ENCODE peak calls at places on chromosomes 7 and 10, in six cellular contexts. F is lower lobe of right lung, L is psoas muscle, R is body of pancreas, I is HFF-Myc, T is gastrocnemius medialis. W is an unnamed sample.
A peak's percentile ranks its signal among the peaks of the same experiment; 100 is the strongest.

GRCh38 chr7:18508441-18509427 is 13.2 kb downstream of the HDAC9 start:
- DNase-seq in R (no peak), F (no peak), L (no peak), I (peak; percentile 74), T (peak; percentile 42), W (peak; percentile 94)

GRCh38 chr10:72218756-72219155 is 2.7 kb upstream of the ASCC1 start:
- DNase-seq in F (no peak), I (no peak), T (no peak), R (no peak), L (no peak), W (no peak)

GRCh38 chr7:118836933-118837332 is 612.4 kb downstream of the ANKRD7 start:
- DNase-seq in R (no peak), L (no peak), I (no peak), F (no peak), T (no peak), W (no peak)

GRCh38 chr10:90229486-90229885 is 528.1 kb downstream of the KIF20B start:
- DNase-seq in I (no peak), L (no peak), F (no peak), R (no peak), T (no peak), W (no peak)

GRCh38 chr10:16788125-16788524 is 29.1 kb downstream of the RSU1 start:
- DNase-seq in T (no peak), L (no peak), F (no peak), I (no peak), R (no peak), W (no peak)

GRCh38 chr7:1914321-1914720 is 244.2 kb downstream of the ELFN1 start:
- DNase-seq in F (peak; percentile 37), R (no peak), I (no peak), T (peak; percentile 59), L (peak; percentile 70), W (no peak)

GRCh38 chr7:58086461-58086860 is 636.5 kb downstream of the ZNF716 start:
- DNase-seq in L (no peak), F (no peak), I (no peak), R (no peak), T (no peak), W (no peak)

GRCh38 chr10:10792681-10793080 is 225.0 kb upstream of the CELF2 start:
- DNase-seq in I (peak; percentile 75), R (no peak), L (no peak), F (no peak), T (no peak), W (peak; percentile 82)

GRCh38 chr7:132882714-132883428 is 199.0 kb downstream of the CHCHD3 start:
- DNase-seq in T (no peak), L (no peak), I (no peak), R (no peak), F (no peak), W (no peak)

GRCh38 chr10:43202224-43202656 is 64.0 kb downstream of the CSGALNACT2 start:
- DNase-seq in I (no peak), L (no peak), T (peak; percentile 7), F (peak; percentile 72), R (peak; percentile 27), W (no peak)

GRCh38 chr10:43204394-43204942 is 62.4 kb downstream of the RASGEF1A start:
- DNase-seq in F (no peak), L (no peak), I (no peak), T (no peak), R (no peak), W (no peak)

GRCh38 chr10:43204943-43205671 is 61.8 kb downstream of the RASGEF1A start:
- DNase-seq in T (peak; percentile 16), L (peak; percentile 36), F (peak; percentile 70), R (peak; percentile 62), I (no peak), W (no peak)

GRCh38 chr10:43202657-43203490 is 64.0 kb downstream of the RASGEF1A start:
- DNase-seq in R (peak; percentile 58), I (no peak), L (peak; percentile 27), F (peak; percentile 75), T (peak; percentile 12), W (no peak)

DNA sequence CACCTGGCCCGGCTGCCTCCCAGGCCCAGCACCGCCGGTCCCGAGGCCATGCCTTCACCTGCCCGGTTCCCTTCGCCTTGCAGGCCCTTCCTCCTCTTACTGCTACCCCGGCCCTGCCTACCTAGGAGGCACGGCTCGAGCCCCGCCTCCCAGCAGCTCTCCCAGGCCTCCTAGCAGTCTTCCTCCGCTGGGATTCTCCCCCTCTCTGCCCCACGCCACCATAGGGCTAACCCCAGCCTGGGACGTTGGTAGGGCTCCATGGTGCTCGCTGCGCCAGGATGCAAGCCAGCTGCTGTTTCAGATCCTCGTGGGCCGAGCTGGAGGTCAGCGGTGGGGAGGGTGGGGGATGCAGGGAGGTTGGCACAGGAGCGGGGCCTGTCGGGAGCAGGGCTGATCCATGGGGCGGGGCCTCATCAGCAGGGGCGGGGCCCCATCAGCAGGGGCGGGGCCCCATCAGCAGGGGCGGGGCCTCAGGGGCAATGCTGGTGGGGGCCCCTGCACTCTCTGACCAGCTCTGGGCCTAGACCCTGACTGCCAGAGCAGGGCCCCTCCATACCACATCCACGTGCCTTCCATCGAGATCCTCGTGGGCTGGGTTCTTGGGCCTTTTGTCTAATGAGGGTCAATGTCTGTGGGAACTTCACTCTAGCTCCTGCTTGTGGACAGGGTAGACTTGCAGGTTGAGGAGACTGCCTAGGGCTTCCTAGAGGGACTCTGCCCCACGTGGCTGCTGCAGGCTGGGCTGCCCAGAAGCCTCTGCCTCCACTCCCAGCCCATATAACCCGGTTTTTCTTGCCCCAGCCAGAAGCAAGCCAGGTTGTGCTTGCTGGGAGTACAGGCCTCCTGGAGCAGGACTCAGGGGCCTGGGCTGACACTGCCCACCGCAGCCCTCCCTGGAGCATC is 63.1 kb downstream of the RASGEF1A start:
- DNase-seq in L (peak; percentile 26), R (peak; percentile 67), F (peak; percentile 65), T (peak; percentile 13), I (no peak), W (no peak)
- H3K4me3 ChIP-seq in L (no peak overlapping the region), R (no peak overlapping the region), F (peak overlapping the region; percentile 33), T (no peak overlapping the region), I (no peak overlapping the region), W (no peak overlapping the region)

GRCh38 chr10:13437026-13437555 is 89.0 kb upstream of the SEPHS1 start:
- DNase-seq in T (no peak), L (no peak), R (peak; percentile 11), I (no peak), F (no peak), W (no peak)

GRCh38 chr10:13441476-13441875 is 87.3 kb downstream of the BEND7 start:
- DNase-seq in R (no peak), T (no peak), L (no peak), F (no peak), I (no peak), W (no peak)

GRCh38 chr10:13440709-13441061 is 88.1 kb downstream of the BEND7 start:
- DNase-seq in R (no peak), T (no peak), F (no peak), I (no peak), L (no peak), W (no peak)

GRCh38 chr10:13439313-13439712 is 89.5 kb downstream of the BEND7 start:
- DNase-seq in T (no peak), F (no peak), L (no peak), I (no peak), R (no peak), W (no peak)

DNA sequence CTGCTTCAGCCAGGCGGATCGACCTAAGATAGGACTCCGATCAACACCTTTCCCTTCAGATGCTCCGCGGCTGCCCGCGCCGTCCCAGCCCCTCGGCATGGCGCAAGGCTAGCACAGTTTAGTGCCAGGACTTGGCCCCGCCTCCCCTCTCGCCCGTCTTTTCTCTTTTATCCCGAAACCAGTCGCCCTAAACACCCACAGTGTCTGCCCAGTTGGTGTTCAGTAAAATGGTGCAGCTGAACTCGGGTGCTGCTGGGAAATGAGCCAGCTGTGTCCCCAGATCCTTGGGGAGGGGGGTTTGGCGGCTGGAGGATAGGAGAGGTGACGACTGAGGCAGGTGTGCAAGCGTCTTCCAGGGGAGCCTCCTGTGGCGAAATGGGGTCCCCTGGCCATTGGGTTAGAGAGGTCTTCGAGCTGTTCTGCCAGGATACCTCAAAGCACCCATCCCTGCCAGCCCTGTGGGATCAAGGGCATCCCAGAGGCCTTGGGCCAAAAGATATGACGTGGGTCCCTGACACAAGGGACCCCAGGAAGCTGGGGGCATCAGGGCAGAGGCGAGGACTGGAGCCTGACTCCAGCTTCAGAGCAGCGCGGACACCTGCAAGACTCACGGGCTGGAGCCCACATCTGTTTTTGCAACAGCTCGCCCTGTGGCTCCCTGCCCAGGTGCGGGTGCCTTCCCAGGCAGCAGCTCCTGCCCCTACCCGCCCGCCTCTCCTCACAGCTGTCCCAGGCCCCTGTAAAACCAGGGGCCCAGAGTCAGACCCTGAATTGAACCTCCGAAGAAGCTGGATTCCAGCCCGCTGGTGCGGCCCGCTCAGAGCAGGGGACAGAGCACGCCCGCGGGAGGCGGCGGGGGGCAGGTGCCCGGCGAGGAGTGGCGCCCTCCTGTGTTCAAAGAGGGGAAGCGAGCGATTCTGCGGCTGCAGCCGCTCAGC is 88.8 kb downstream of the BEND7 start:
- DNase-seq in R (peak; percentile 81), L (peak; percentile 52), I (no peak), F (peak; percentile 73), T (peak; percentile 18), W (no peak)
- H3K4me3 ChIP-seq in R (no peak overlapping the region), L (peak overlapping the region; percentile 59), I (peak overlapping the region; percentile 6), F (peak overlapping the region; percentile 40), T (peak overlapping the region; percentile 35), W (peak overlapping the region; percentile 8)

GRCh38 chr10:129046074-129046681 is 420.9 kb upstream of the MGMT start:
- DNase-seq in R (no peak), F (no peak), T (no peak), L (no peak), I (no peak), W (no peak)

GRCh38 chr10:129045658-129046057 is 421.4 kb upstream of the MGMT start:
- DNase-seq in R (no peak), T (no peak), F (no peak), L (no peak), I (no peak), W (no peak)

GRCh38 chr10:129048513-129048912 is 418.5 kb upstream of the MGMT start:
- DNase-seq in F (no peak), I (no peak), T (no peak), R (no peak), L (no peak), W (peak; percentile 9)

GRCh38 chr10:129047585-129047984 is 419.5 kb upstream of the MGMT start:
- DNase-seq in T (no peak), L (no peak), F (no peak), I (no peak), R (no peak), W (no peak)

DNA sequence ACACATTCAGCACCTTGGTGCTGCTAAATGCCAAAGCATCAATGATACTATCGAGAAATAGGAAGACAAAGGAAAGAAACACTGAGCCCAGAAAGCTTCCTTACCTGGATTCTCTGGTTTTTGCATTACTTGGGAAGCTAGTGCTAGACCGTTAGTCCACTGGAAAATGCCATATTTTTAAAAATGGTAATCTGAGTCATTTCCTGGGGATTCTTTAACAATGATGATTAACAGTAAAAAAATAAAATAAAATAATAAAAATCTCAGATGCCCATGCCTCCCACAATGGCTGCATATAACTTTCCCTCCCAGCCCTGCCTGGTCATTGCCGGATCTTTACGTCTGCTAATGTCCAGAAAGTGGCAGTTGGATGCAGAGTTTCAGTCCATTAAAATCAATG is 420.0 kb upstream of the MGMT start:
- DNase-seq in R (no peak), T (no peak), F (no peak), L (no peak), I (no peak), W (no peak)
- H3K4me3 ChIP-seq in R (no peak overlapping the region), T (peak overlapping the region; percentile 35), F (no peak overlapping the region), L (no peak overlapping the region), I (no peak overlapping the region), W (no peak overlapping the region)

DNA sequence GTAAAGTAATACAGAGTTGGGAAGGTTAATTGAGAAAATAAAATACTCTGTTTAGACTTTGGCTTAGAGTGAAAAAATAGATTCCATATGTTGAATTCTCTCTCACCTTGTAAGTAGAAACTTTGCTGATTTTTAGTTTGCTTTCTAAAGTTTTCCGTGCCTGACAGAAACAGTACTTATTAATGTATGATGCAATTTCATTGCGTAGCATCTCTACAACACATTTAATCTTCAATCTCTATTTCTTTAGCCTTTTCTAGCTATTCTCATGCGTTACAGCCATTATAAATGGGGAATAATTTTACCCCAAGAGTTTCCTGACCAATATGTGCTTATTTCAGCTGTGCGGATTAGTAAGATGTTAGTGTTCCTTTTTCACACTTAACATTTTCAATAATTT is 3.2 kb downstream of the MINPP1 start:
- DNase-seq in T (no peak), R (no peak), L (no peak), I (no peak), F (no peak), W (no peak)
- H3K4me3 ChIP-seq in T (no peak overlapping the region), R (no peak overlapping the region), L (no peak overlapping the region), I (no peak overlapping the region), F (no peak overlapping the region), W (no peak overlapping the region)

W was measured in kidney epithelial cell.